ENCODE peak calls at places on chromosome 18, in six cellular contexts. One of them, this sample, is unnamed.

GRCh38 chr18:79524181-79525078 is 128.7 kb downstream of the NFATC1 start:
- DNase-seq in IMR-90: no peak
- DNase-seq in GM06990: peak; percentile 68
- DNase-seq in HFF-Myc: no peak
- DNase-seq in HL-60: peak; percentile 56
- DNase-seq in OCI-LY7: peak; percentile 28
- DNase-seq in this sample: peak; percentile 68

GRCh38 chr18:32881009-32881408 is 108.2 kb upstream of the KLHL14 start:
- DNase-seq in HL-60: no peak
- DNase-seq in GM06990: no peak
- DNase-seq in HFF-Myc: no peak
- DNase-seq in IMR-90: no peak
- DNase-seq in OCI-LY7: peak; percentile 10
- DNase-seq in this sample: no peak

GRCh38 chr18:48657446-48658120 is 118.8 kb downstream of the CTIF start:
- DNase-seq in HL-60: no peak
- DNase-seq in OCI-LY7: no peak
- DNase-seq in HFF-Myc: no peak
- DNase-seq in IMR-90: no peak
- DNase-seq in GM06990: no peak
- DNase-seq in this sample: no peak

GRCh38 chr18:13501896-13502295 is 224.5 kb downstream of the FAM210A start:
- DNase-seq in HL-60: no peak
- DNase-seq in IMR-90: no peak
- DNase-seq in GM06990: peak; percentile 38
- DNase-seq in HFF-Myc: no peak
- DNase-seq in OCI-LY7: peak; percentile 22
- DNase-seq in this sample: peak; percentile 66

GRCh38 chr18:70333757-70334156 is 44.9 kb downstream of the SOCS6 start:
- DNase-seq in GM06990: no peak
- DNase-seq in IMR-90: peak; percentile 100
- DNase-seq in HFF-Myc: no peak
- DNase-seq in OCI-LY7: no peak
- DNase-seq in HL-60: no peak
- DNase-seq in this sample: no peak

GRCh38 chr18:79857082-79857661 is 59.4 kb downstream of the KCNG2 start:
- DNase-seq in HL-60: peak; percentile 23
- DNase-seq in GM06990: no peak
- DNase-seq in HFF-Myc: no peak
- DNase-seq in OCI-LY7: no peak
- DNase-seq in IMR-90: peak; percentile 58
- DNase-seq in this sample: no peak

GRCh38 chr18:61954347-61954746 is 61.5 kb upstream of the RNF152 start:
- DNase-seq in OCI-LY7: no peak
- DNase-seq in GM06990: no peak
- DNase-seq in IMR-90: no peak
- DNase-seq in HL-60: no peak
- DNase-seq in HFF-Myc: no peak
- DNase-seq in this sample: no peak

GRCh38 chr18:11883153-11883552 is 25.0 kb downstream of the MPPE1 start:
- DNase-seq in OCI-LY7: peak; percentile 86
- DNase-seq in IMR-90: peak; percentile 41
- DNase-seq in GM06990: peak; percentile 41
- DNase-seq in HFF-Myc: no peak
- DNase-seq in HL-60: peak; percentile 81
- DNase-seq in this sample: peak; percentile 75

GRCh38 chr18:71212222-71212621 is 923.4 kb downstream of the SOCS6 start:
- DNase-seq in IMR-90: no peak
- DNase-seq in HFF-Myc: no peak
- DNase-seq in HL-60: no peak
- DNase-seq in OCI-LY7: no peak
- DNase-seq in GM06990: no peak
- DNase-seq in this sample: no peak

GRCh38 chr18:75548353-75548752 is 120.8 kb upstream of the SMIM21 start:
- DNase-seq in HL-60: peak; percentile 39
- DNase-seq in GM06990: no peak
- DNase-seq in OCI-LY7: no peak
- DNase-seq in IMR-90: no peak
- DNase-seq in HFF-Myc: no peak
- DNase-seq in this sample: no peak

GRCh38 chr18:715626-716025 is 3.2 kb upstream of the ENOSF1 start:
- DNase-seq in IMR-90: peak; percentile 82
- DNase-seq in GM06990: no peak
- DNase-seq in OCI-LY7: no peak
- DNase-seq in HL-60: no peak
- DNase-seq in HFF-Myc: no peak
- DNase-seq in this sample: no peak

GRCh38 chr18:13488281-13488929 is 238.0 kb downstream of the FAM210A start:
- DNase-seq in HFF-Myc: no peak
- DNase-seq in HL-60: no peak
- DNase-seq in IMR-90: no peak
- DNase-seq in GM06990: no peak
- DNase-seq in OCI-LY7: no peak
- DNase-seq in this sample: no peak

GRCh38 chr18:2139676-2140075 is 431.6 kb downstream of the METTL4 start:
- DNase-seq in GM06990: no peak
- DNase-seq in HL-60: no peak
- DNase-seq in HFF-Myc: no peak
- DNase-seq in OCI-LY7: no peak
- DNase-seq in IMR-90: no peak
- DNase-seq in this sample: no peak

GRCh38 chr18:2258954-2259353 is 312.4 kb downstream of the METTL4 start:
- DNase-seq in IMR-90: no peak
- DNase-seq in OCI-LY7: no peak
- DNase-seq in HFF-Myc: no peak
- DNase-seq in GM06990: no peak
- DNase-seq in HL-60: no peak
- DNase-seq in this sample: no peak

GRCh38 chr18:30334781-30335180 is 707.8 kb downstream of the DSC3 start:
- DNase-seq in GM06990: no peak
- DNase-seq in IMR-90: no peak
- DNase-seq in HL-60: no peak
- DNase-seq in OCI-LY7: no peak
- DNase-seq in HFF-Myc: no peak
- DNase-seq in this sample: no peak

GRCh38 chr18:57269756-57270534 is 82.4 kb upstream of the ST8SIA3 start:
- DNase-seq in GM06990: no peak
- DNase-seq in IMR-90: no peak
- DNase-seq in OCI-LY7: no peak
- DNase-seq in HL-60: no peak
- DNase-seq in HFF-Myc: no peak
- DNase-seq in this sample: no peak

GRCh38 chr18:40017026-40017425 is 1938.0 kb upstream of the PIK3C3 start:
- DNase-seq in HL-60: no peak
- DNase-seq in IMR-90: no peak
- DNase-seq in GM06990: no peak
- DNase-seq in OCI-LY7: no peak
- DNase-seq in HFF-Myc: no peak
- DNase-seq in this sample: no peak

GRCh38 chr18:57543560-57543959 is 42.9 kb downstream of the FECH start:
- DNase-seq in OCI-LY7: no peak
- DNase-seq in IMR-90: no peak
- DNase-seq in HFF-Myc: no peak
- DNase-seq in GM06990: no peak
- DNase-seq in HL-60: no peak
- DNase-seq in this sample: no peak

GRCh38 chr18:7021994-7022840 is 95.4 kb downstream of the LAMA1 start:
- DNase-seq in GM06990: no peak
- DNase-seq in IMR-90: peak; percentile 43
- DNase-seq in HFF-Myc: peak; percentile 37
- DNase-seq in OCI-LY7: peak; percentile 26
- DNase-seq in HL-60: peak; percentile 48
- DNase-seq in this sample: no peak

GRCh38 chr18:37553633-37554398 is 11.8 kb downstream of the CELF4 start:
- DNase-seq in IMR-90: no peak
- DNase-seq in HL-60: no peak
- DNase-seq in OCI-LY7: no peak
- DNase-seq in HFF-Myc: no peak
- DNase-seq in GM06990: no peak
- DNase-seq in this sample: no peak
- TF ChIP-seq CTCF in IMR-90: no peak
- TF ChIP-seq CTCF in HL-60: peak; percentile 27
- TF ChIP-seq CTCF in OCI-LY7: no peak
- TF ChIP-seq CTCF in HFF-Myc: peak; percentile 9
- TF ChIP-seq CTCF in GM06990: peak; percentile 14
- TF ChIP-seq CTCF in this sample: peak; percentile 0

GRCh38 chr18:25449046-25449445 is 97.1 kb upstream of the ZNF521 start:
- DNase-seq in OCI-LY7: no peak
- DNase-seq in IMR-90: no peak
- DNase-seq in GM06990: no peak
- DNase-seq in HL-60: no peak
- DNase-seq in HFF-Myc: no peak
- DNase-seq in this sample: no peak

GRCh38 chr18:25451077-25451658 is 99.2 kb upstream of the ZNF521 start:
- DNase-seq in GM06990: no peak
- DNase-seq in OCI-LY7: no peak
- DNase-seq in IMR-90: no peak
- DNase-seq in HFF-Myc: no peak
- DNase-seq in HL-60: no peak
- DNase-seq in this sample: no peak

GRCh38 chr18:25446972-25447371 is 95.0 kb upstream of the ZNF521 start:
- DNase-seq in GM06990: no peak
- DNase-seq in HFF-Myc: no peak
- DNase-seq in HL-60: peak; percentile 10
- DNase-seq in IMR-90: no peak
- DNase-seq in OCI-LY7: peak; percentile 16
- DNase-seq in this sample: peak; percentile 6

GRCh38 chr18:25445430-25445829 is 93.5 kb upstream of the ZNF521 start:
- DNase-seq in HL-60: no peak
- DNase-seq in HFF-Myc: no peak
- DNase-seq in GM06990: no peak
- DNase-seq in IMR-90: no peak
- DNase-seq in OCI-LY7: no peak
- DNase-seq in this sample: no peak
- TF ChIP-seq CTCF in HL-60: no peak
- TF ChIP-seq CTCF in HFF-Myc: no peak
- TF ChIP-seq CTCF in GM06990: no peak
- TF ChIP-seq CTCF in IMR-90: no peak
- TF ChIP-seq CTCF in OCI-LY7: no peak
- TF ChIP-seq CTCF in this sample: no peak

GRCh38 chr18:53148056-53148574 is 808.1 kb downstream of the DCC start:
- DNase-seq in IMR-90: no peak
- DNase-seq in HFF-Myc: no peak
- DNase-seq in OCI-LY7: no peak
- DNase-seq in HL-60: no peak
- DNase-seq in GM06990: no peak
- DNase-seq in this sample: no peak

GRCh38 chr18:53153800-53154199 is 813.8 kb downstream of the DCC start:
- DNase-seq in GM06990: no peak
- DNase-seq in OCI-LY7: no peak
- DNase-seq in HL-60: no peak
- DNase-seq in HFF-Myc: no peak
- DNase-seq in IMR-90: no peak
- DNase-seq in this sample: no peak

GRCh38 chr18:53147472-53147871 is 807.5 kb downstream of the DCC start:
- DNase-seq in HFF-Myc: no peak
- DNase-seq in IMR-90: no peak
- DNase-seq in OCI-LY7: no peak
- DNase-seq in GM06990: no peak
- DNase-seq in HL-60: no peak
- DNase-seq in this sample: no peak

GRCh38 chr18:53152478-53152877 is 812.5 kb downstream of the DCC start:
- DNase-seq in HL-60: no peak
- DNase-seq in IMR-90: no peak
- DNase-seq in OCI-LY7: no peak
- DNase-seq in HFF-Myc: no peak
- DNase-seq in GM06990: no peak
- DNase-seq in this sample: no peak

DNA sequence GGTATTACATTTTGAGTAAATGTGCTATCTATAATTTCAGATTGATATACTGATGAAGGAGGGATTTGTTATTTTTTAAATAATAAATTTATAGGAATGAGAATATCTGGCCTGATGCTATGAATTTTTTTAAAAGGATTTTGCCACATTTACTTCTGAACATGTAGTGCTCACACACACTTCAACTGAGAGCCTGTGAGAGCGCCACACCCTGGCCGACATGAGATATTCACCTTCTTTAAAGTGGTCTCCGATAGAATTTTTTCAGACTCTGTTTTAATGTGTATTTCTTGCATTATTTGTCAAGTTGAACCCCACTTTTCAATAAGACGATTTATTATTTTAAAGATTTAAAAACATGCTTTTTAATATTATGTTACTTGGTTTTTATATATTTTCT is 813.3 kb downstream of the DCC start:
- DNase-seq in HFF-Myc: no peak
- DNase-seq in GM06990: no peak
- DNase-seq in HL-60: peak; percentile 15
- DNase-seq in OCI-LY7: peak; percentile 3
- DNase-seq in IMR-90: no peak
- DNase-seq in this sample: peak; percentile 6
- TF ChIP-seq CTCF in HFF-Myc: peak; percentile 5
- TF ChIP-seq CTCF in GM06990: peak; percentile 47
- TF ChIP-seq CTCF in HL-60: no peak
- TF ChIP-seq CTCF in OCI-LY7: peak; percentile 74
- TF ChIP-seq CTCF in IMR-90: no peak
- TF ChIP-seq CTCF in this sample: no peak

DNA sequence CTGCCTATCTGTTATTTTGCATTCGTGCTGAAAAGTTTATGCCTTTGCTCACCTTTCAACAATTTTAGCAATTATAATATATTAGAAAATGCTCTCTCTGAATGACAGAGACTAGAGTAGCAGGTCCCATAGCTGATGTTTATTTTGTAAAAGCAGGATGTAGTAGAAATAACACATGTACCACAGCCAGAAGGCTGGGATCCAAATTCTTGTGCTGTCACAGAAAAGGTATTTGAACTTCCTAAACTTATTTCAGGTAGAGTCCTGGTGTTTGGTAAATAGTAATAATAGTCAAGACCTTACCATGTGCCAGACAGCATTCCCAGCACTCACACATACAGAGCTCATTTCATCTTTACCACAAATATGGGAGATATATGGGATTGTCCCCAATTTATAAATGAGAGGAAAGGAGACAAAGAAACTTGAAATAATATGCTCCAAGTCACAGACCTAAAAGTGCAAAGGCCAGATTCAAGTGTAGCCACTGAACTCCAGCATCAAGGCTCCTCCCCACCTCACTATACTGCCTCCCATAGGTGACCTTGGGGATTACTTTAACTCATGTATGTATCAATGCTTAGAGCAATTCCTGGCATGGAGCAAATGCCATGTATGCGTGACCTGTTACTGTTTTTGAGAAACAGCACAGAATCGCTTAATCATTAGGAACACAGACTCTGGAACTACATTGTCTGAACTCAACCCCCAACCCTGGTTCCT is 284.7 kb upstream of the RAB12 start:
- DNase-seq in GM06990: no peak
- DNase-seq in IMR-90: no peak
- DNase-seq in HFF-Myc: no peak
- DNase-seq in HL-60: no peak
- DNase-seq in OCI-LY7: no peak
- DNase-seq in this sample: no peak
- TF ChIP-seq CTCF in GM06990: no peak
- TF ChIP-seq CTCF in IMR-90: no peak
- TF ChIP-seq CTCF in HFF-Myc: no peak
- TF ChIP-seq CTCF in HL-60: no peak
- TF ChIP-seq CTCF in OCI-LY7: peak; percentile 27
- TF ChIP-seq CTCF in this sample: no peak

This sample was measured in GM20000.